ENCODE peak calls at places on chromosome 12, in eight cellular contexts. C is upper lobe of left lung, K is HepG2, A is Panc1, Y is GM23338, W is K562, I is HCT116, L is GM12878. O is an unnamed sample.

GRCh38 chr12:14188761-14189160 is 176.7 kb upstream of the ATF7IP start:
- ATAC-seq in C (no peak), W (no peak), A (no peak), L (no peak), Y (no peak), I (no peak), K (no peak), O (no peak)

GRCh38 chr12:104138747-104139186 is 757 bp upstream of the NFYB start:
- ATAC-seq in C (no peak), Y (peak; percentile 28), A (no peak), K (no peak), I (no peak), W (no peak), L (no peak), O (no peak)

GRCh38 chr12:23464241-23464812 is 485.1 kb downstream of the SOX5 start:
- ATAC-seq in C (peak; percentile 22), L (no peak), A (no peak), Y (no peak), K (no peak), I (no peak), W (no peak), O (no peak)

GRCh38 chr12:121576851-121577391 is 3.9 kb downstream of the KDM2B start:
- ATAC-seq in C (no peak), Y (peak; percentile 49), L (peak; percentile 48), W (no peak), K (no peak), I (no peak), A (no peak), O (no peak)

GRCh38 chr12:57735952-57736742 is 2.4 kb downstream of the AGAP2 start:
- ATAC-seq in C (no peak), I (no peak), W (peak; percentile 93), A (peak; percentile 82), Y (peak; percentile 67), K (peak; percentile 78), L (no peak), O (no peak)

GRCh38 chr12:15545329-15545728 is 223.0 kb downstream of the PTPRO start:
- ATAC-seq in L (no peak), A (no peak), W (no peak), Y (no peak), C (no peak), I (no peak), K (no peak), O (no peak)

GRCh38 chr12:2283910-2284309 is 231.1 kb downstream of the CACNA1C start:
- ATAC-seq in C (peak; percentile 58), I (no peak), A (no peak), K (no peak), L (no peak), Y (no peak), W (no peak), O (no peak)

GRCh38 chr12:116528067-116528466 is 31.1 kb upstream of the MAP1LC3B2 start:
- ATAC-seq in A (peak; percentile 6), W (no peak), L (no peak), K (no peak), C (no peak), Y (no peak), I (peak; percentile 59), O (no peak)

GRCh38 chr12:39595923-39596322 is 23.7 kb downstream of the ABCD2 start:
- ATAC-seq in Y (no peak), K (no peak), I (no peak), C (no peak), A (no peak), L (no peak), W (peak; percentile 62), O (peak; percentile 78)

GRCh38 chr12:89305373-89305772 is 46.9 kb downstream of the DUSP6 start:
- ATAC-seq in A (no peak), L (no peak), Y (no peak), W (no peak), C (no peak), I (no peak), K (no peak), O (no peak)

GRCh38 chr12:8742501-8742900 is 44.7 kb downstream of the RIMKLB start:
- ATAC-seq in K (no peak), A (no peak), I (no peak), Y (no peak), L (no peak), W (no peak), C (no peak), O (no peak)

GRCh38 chr12:104490850-104491249 is 34.1 kb downstream of the CHST11 start:
- ATAC-seq in L (peak; percentile 5), W (no peak), I (no peak), C (no peak), K (no peak), A (no peak), Y (no peak), O (no peak)

GRCh38 chr12:39127401-39127800 is 222.0 kb upstream of the CPNE8 start:
- ATAC-seq in Y (no peak), I (peak; percentile 91), W (no peak), L (no peak), K (peak; percentile 62), C (no peak), A (peak; percentile 68), O (no peak)

GRCh38 chr12:461425-461824 is 1.7 kb downstream of the B4GALNT3 start:
- ATAC-seq in I (no peak), L (no peak), W (no peak), Y (no peak), A (no peak), C (no peak), K (peak; percentile 22), O (no peak)

GRCh38 chr12:6950944-6951540 is at the start of gene PTPN6:
- ATAC-seq in I (no peak), W (no peak), L (peak; percentile 54), Y (no peak), C (peak; percentile 60), A (no peak), K (no peak), O (peak; percentile 16)

GRCh38 chr12:6952860-6953416 is 1.8 kb downstream of the PTPN6 start:
- ATAC-seq in Y (no peak), I (no peak), K (no peak), W (no peak), A (no peak), C (no peak), L (no peak), O (no peak)

GRCh38 chr12:6951551-6952120 is 480 bp downstream of the PTPN6 start:
- ATAC-seq in C (no peak), K (no peak), W (no peak), I (no peak), Y (no peak), A (no peak), L (peak; percentile 10), O (no peak)

GRCh38 chr12:6953417-6954315 is 2.5 kb downstream of the PTPN6 start:
- ATAC-seq in A (no peak), C (peak; percentile 54), I (no peak), W (peak; percentile 46), L (peak; percentile 51), K (no peak), Y (no peak), O (peak; percentile 54)

GRCh38 chr12:6952121-6952859 is 1.1 kb downstream of the PTPN6 start:
- ATAC-seq in K (no peak), L (peak; percentile 0), W (no peak), Y (no peak), I (no peak), A (no peak), C (no peak), O (no peak)
- TF ChIP-seq POLR2AphosphoS5 in K (no peak), L (peak; percentile 8), W (no peak), Y (no peak), I (no peak), A (no peak), C (no peak), O (no peak)

DNA sequence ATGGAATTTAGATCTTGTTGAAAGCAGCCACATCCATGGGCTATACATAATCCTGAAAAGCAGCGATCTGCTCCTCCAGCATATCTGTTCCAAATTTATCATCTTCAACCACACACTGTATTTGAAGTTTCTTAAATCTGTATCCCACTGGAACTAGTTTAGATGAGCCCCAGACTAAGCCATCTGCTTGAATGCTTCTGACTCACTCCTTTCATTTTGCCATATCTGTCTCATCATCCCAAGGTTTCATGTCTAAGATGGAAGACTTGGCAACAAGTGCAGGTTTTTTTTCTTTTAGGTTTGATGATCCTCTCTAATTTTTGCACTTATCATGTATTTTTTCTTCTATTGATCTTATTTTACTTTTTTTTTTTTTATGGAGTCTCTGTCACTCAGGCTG is 54.4 kb upstream of the TMEM263 start:
- ATAC-seq in Y (no peak), A (no peak), W (no peak), L (no peak), C (no peak), I (no peak), K (no peak), O (no peak)
- TF ChIP-seq POLR2AphosphoS5 in Y (no peak), A (no peak), W (no peak), L (no peak), C (no peak), I (no peak), K (no peak), O (no peak)

DNA sequence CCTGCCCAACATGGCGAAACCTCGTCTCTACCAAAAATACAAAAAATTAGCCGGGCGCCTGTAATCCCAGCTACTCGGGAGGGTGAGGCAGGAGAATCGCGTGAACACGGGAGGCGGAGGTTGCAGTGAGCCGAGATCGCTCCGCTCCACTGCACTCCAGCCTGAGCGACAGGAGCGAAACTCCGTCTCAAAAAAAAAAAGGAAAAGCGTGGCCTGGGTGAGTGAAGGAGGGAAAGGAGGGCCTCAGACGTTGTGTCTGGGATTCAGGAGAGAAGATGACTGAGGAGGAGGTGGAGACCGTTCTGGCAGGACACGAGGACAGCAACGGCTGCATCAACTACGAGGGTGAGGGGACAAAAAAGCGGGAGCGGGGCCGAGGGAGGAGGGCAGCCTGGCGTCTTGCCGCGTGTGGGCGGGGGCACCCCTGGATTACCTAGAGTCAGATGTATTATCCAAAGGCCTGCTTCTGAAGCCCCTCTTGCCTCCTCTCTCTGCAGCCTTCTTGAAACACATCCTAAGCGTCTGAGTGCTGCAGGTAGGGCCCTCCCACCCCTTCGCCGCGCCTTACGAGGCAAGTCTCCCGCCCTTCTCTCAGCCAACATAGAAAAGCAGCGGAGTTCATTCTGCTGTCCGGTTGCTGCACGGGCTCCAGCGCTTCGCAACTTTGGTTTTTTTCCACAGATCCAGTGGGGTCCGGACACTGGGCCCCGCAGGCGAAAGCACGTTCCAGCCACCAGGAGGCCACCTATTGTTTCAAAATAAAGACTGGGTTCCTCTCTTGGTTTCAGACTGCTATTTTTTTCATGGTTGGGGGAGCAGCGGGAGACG is 744 bp upstream of the MYL6 start:
- ATAC-seq in L (peak; percentile 67), I (peak; percentile 64), C (peak; percentile 68), A (peak; percentile 72), Y (peak; percentile 21), W (peak; percentile 48), K (peak; percentile 70), O (peak; percentile 76)
- TF ChIP-seq POLR2AphosphoS5 in L (no peak), I (peak; percentile 22), C (peak; percentile 43), A (peak; percentile 72), Y (peak; percentile 60), W (peak; percentile 46), K (no peak), O (no peak)

DNA sequence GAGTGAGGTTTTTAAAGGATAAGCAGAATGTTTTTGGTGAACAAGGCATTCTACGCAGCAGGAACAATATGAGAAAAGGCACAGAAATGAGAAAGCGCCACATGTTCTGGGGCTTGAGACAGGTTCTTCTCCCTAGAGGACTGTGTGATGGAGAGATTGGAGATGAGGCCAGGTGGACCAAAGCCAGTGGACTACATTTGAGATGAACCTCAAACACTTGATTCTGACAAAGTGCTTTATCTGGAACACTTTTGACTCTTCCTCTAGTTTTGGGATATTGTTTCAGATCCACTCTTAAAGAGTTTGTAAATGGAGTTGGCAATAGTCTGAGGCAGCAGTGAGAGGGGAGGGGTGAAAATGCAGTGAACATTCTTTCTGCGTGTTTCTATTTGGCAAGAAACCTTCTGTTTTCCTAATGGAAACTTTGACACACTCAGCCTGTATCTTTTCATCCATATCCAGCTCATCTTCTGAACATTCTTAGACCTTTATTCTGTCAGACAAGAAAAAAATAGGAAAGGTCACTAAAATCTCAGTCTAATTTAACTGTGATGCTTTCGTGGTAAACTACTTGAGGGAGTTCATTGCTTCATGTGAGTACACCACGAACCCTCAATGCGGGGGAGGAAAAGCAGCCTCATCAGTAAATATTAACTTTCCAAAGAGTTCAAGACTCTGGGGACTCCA is 57.3 kb upstream of the KCNJ8 start:
- ATAC-seq in A (no peak), Y (no peak), C (no peak), K (no peak), W (no peak), L (no peak), I (no peak), O (peak; percentile 82)
- TF ChIP-seq POLR2AphosphoS5 in A (no peak), Y (no peak), C (no peak), K (no peak), W (no peak), L (no peak), I (no peak), O (peak; percentile 77)